ENCODE peak calls at places on chromosomes 13 and 19, in five cellular contexts. L is GM23338; Q is H1; B is stomach; N is effector memory CD4-positive, alpha-beta T cell. M is an unnamed sample.

GRCh38 chr19:3374369-3375112 is 8.2 kb downstream of the NFIC start:
- DNase-seq in L (no peak), Q (no peak), B (peak; percentile 84), N (no peak), M (no peak)

GRCh38 chr19:30696514-30696913 is 324.3 kb downstream of the ZNF536 start:
- DNase-seq in L (peak; percentile 85), Q (peak; percentile 65), B (no peak), N (no peak), M (no peak)

GRCh38 chr13:46893820-46894533 is 2.9 kb downstream of the HTR2A start:
- DNase-seq in L (peak; percentile 78), Q (peak; percentile 10), B (peak; percentile 64), N (peak; percentile 15), M (peak; percentile 82)

GRCh38 chr19:367963-368623 is 23.5 kb upstream of the MIER2 start:
- DNase-seq in L (no peak), Q (no peak), B (no peak), N (no peak), M (peak; percentile 14)

GRCh38 chr19:51382004-51382403 is 5.8 kb downstream of the LIM2 start:
- DNase-seq in L (no peak), Q (no peak), B (no peak), N (no peak), M (peak; percentile 17)

GRCh38 chr13:32587774-32588165 is 1.5 kb downstream of the PDS5B start:
- DNase-seq in L (no peak), Q (no peak), B (no peak), N (no peak), M (no peak)

GRCh38 chr13:54301085-54301484 is 1272.5 kb downstream of the OLFM4 start:
- DNase-seq in L (peak; percentile 39), Q (no peak), B (no peak), N (no peak), M (no peak)

GRCh38 chr19:58558066-58558622 is at the start of gene UBE2M:
- DNase-seq in L (peak; percentile 63), Q (no peak), B (peak; percentile 63), N (peak; percentile 39), M (peak; percentile 93)

GRCh38 chr13:49443327-49443688 is 556 bp downstream of the CAB39L start:
- DNase-seq in L (no peak), Q (no peak), B (no peak), N (no peak), M (no peak)

GRCh38 chr13:29922281-29922821 is 71.9 kb upstream of the UBL3 start:
- DNase-seq in L (no peak), Q (no peak), B (no peak), N (no peak), M (no peak)

GRCh38 chr19:41233748-41234240 is 14.8 kb downstream of the AXL start:
- DNase-seq in L (no peak), Q (no peak), B (no peak), N (no peak), M (no peak)

DNA sequence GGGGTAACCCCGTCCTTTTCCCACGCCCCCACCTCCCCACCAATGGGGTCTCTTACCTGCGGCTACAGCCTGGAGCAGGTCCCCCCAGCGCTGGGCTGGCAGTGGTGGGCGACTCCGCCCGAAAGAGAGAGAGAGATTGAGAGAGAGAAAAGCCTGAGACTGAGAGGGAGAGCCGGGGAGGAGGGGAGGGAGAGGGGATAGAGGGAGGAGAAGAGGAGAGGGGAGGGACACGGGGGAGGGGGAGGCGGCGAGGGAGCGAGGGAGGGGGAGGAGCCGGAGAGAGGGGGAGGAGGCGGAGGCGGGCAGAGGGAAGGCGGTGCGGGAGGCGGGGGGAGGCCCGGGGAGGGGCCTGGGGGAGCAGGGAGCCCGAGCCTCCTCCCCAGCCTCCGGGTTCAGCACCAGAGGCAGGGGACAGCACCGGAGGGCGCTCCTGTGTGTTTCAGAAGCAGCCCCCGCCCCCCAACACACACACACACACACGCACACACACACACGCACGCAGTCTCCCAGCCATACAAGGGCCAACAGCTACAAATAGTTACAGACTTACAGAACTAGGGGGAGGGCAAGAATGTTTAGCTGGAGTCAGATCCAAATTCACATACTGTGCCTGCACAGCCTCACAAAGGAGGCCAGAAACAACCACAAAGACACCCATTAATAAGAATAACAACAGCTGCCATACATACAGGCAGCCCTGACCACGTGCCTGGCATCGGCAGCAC is at the start of gene SLC8A2:
- DNase-seq in L (peak; percentile 95), Q (peak; percentile 70), B (peak; percentile 51), N (peak; percentile 31), M (peak; percentile 84)
- H3K27ac ChIP-seq in L (no peak within 1 kb of the TSS), Q (no peak within 1 kb of the TSS), B (no peak within 1 kb of the TSS), N (no peak within 1 kb of the TSS), M (no peak within 1 kb of the TSS)

DNA sequence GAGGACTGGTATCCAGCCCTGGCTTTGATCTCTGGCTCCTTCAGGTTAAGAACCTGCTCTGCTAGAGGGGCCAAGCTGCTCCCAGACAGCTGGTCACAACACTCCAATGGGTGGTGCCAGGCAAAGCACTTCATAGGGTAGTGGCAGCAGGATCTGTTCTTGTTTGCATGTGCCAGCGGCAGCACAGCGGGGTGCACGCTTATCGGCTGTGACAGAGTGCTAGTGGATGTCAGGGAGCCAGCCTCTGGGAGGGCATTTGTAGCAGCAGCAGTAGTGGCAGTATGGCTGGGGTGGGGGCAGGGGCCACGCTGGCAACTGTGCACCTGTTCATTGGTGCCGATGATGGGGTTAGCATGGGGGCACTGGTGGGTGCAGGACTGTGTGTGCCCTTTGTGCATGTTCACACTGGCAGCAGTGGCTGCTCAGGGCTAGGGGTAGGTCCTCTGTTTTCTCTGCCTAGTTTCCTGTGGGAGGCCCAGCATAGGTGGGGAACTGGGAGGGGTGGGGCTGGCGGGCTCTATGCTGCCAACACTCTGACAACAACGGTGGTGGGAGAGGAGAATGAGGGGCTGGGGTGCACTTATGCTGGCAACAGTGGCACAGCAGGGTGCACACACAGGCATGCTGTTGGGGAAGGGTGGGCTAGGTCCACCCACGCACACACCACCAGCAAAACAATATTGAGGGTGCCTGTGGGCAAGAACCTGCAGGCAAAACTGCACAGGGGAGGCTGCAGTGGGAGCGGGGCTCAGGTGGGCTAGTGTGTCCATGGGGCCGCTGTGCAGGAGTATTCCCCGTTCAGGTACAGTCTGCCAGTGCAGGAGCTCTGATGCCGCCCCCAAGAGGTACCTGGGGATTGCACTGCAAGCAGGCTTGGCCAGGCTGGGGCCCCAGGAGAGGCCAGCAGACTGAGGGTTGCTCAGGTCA is 19.3 kb downstream of the AP1M1 start:
- DNase-seq in L (no peak), Q (no peak), B (no peak), N (no peak), M (peak; percentile 52)
- H3K36me3 ChIP-seq in L (peaks cover 16% of the 10 kb centered on the region), Q (no peaks in the 10 kb centered on the region), B (peaks cover 79% of the 10 kb centered on the region), N (peaks cover 33% of the 10 kb centered on the region), M (peaks cover 15% of the 10 kb centered on the region)

DNA sequence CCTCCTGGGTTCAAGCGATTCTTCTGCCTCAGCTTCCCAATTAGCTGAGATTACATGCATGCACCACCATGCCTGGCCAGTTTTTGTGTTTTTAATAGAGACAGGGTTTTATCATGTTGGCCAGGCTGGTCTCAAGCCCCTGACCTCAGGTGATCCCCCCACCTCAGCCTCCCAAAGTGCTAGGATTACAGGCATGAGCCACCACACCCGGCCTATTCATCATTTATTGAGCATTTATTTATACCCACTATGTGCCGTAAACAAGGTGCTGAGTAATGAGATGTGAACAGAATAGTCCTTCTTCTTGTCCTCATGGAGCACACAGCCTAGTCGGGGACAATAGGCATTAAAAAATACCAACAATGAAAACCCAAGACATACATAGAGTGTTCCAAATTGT is 25.6 kb downstream of the ACTN4 start:
- DNase-seq in L (no peak), Q (no peak), B (no peak), N (no peak), M (peak; percentile 8)
- H3K27ac ChIP-seq in L (peak overlapping the region; percentile 59), Q (no peak overlapping the region), B (no peak overlapping the region), N (no peak overlapping the region), M (no peak overlapping the region)

DNA sequence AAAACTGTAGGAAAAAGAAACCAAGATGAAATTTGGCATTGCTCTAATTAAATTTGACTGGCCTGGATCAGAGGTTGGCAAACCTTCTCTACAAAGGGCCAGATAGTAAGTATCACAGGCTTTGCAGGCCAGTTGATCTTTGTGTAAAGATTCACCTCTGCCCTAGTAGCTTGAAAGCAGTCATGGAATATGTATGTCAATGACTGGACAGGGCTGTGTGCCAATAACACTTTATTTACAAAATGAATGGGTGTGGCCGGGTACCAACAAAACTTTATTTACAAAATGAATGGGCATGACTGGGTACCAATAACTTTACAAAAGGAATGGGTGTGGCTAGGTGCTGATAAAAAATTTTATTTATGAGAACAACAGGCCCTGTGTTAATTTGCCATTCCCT is 20.0 kb downstream of the SIN3B start:
- DNase-seq in L (no peak), Q (no peak), B (no peak), N (no peak), M (no peak)
- H3K36me3 ChIP-seq in L (peaks cover 42% of the 10 kb centered on the region), Q (peaks cover 54% of the 10 kb centered on the region), B (peaks cover 100% of the 10 kb centered on the region), N (peaks cover 85% of the 10 kb centered on the region), M (peaks cover 41% of the 10 kb centered on the region)

DNA sequence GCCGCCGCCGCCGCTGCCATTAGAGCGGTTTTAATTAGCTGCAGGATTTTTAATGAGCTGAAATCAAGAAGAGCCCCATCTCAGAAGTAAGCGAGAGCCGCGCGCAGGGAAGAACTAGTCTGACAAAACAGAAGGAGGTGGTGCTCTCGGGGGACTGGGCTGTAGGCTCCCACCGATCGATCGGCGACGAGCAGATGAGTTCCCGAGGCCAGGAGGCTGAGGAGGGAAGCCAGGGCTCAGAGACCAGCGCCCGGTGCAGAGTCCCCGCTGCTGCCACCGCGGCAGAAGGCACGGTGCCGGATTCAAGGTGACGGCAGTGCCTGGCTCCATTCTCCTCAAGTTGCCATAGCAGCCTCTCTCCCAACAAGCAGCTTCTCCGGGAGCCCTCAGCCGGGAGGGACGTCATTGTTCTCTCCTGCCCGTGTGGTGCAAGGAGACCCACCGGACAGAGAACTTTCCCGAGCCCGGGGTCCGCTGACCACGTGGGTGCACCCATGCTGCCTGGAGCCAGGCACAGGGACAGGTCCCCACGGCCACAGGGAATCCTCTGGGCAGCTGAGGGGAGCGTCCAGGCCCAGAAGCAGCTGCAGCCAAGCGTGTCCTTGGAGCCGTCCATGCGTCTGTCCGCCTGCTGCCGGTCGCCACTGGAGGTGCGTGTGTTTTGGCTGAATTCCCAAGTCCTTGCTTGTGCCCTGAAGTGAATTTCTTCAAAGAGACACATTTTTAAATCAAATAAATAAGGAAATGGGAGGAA is 63.0 kb downstream of the CHST8 start:
- DNase-seq in L (no peak), Q (no peak), B (no peak), N (no peak), M (peak; percentile 51)
- H3K27ac ChIP-seq in L (no peak overlapping the region), Q (no peak overlapping the region), B (no peak overlapping the region), N (no peak overlapping the region), M (no peak overlapping the region)

GRCh38 chr13:99759163-99759552 is 212.4 kb downstream of the ZIC5 start:
- DNase-seq in L (no peak), Q (no peak), B (no peak), N (no peak), M (no peak)

GRCh38 chr13:99758465-99759162 is 213.0 kb downstream of the ZIC5 start:
- DNase-seq in L (no peak), Q (no peak), B (no peak), N (no peak), M (no peak)

GRCh38 chr13:99757756-99758464 is 213.7 kb downstream of the ZIC5 start:
- DNase-seq in L (no peak), Q (no peak), B (no peak), N (no peak), M (no peak)

GRCh38 chr13:99752373-99752772 is 219.2 kb downstream of the ZIC5 start:
- DNase-seq in L (no peak), Q (no peak), B (no peak), N (no peak), M (no peak)

DNA sequence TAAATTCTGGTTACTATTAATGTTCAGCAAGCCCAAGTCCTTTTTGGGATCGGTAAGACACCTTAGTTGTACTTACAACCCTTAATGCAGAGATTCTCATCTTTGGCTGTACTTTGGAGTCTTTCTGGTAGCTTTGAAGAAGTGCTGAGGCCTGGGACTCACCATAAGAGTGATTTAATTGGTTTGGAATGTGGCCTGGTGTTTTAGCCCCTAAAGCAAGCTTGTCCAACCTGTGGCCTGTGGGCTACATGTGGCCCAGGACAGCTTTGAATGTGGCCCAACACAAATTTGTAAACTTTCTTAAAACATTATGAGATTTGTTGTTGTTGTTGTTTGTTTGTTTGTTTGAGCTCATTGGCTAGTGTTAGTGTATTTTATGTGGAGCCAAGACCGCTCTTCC is 215.3 kb downstream of the ZIC5 start:
- DNase-seq in L (no peak), Q (no peak), B (no peak), N (no peak), M (no peak)
- H3K36me3 ChIP-seq in L (peaks cover 2% of the 10 kb centered on the region), Q (no peaks in the 10 kb centered on the region), B (no peaks in the 10 kb centered on the region), N (no peaks in the 10 kb centered on the region), M (no peaks in the 10 kb centered on the region)